ENCODE peak calls at places on chromosomes 6 and 20, in five cellular contexts. I, U, Q, F and E are unnamed samples. For H3K4me1, the result is how much of the 10 kb centered on the place peaks cover.

GRCh38 chr20:53561505-53561904 is 32.1 kb downstream of the ZNF217 start:
- DNase-seq in I (no peak), U (no peak), Q (no peak), F (no peak), E (no peak)

GRCh38 chr6:154370545-154370944 is 13.9 kb upstream of the IPCEF1 start:
- DNase-seq in I (peak), U (no peak), Q (peak), F (no peak), E (no peak)

GRCh38 chr20:51447097-51447764 is 95.3 kb downstream of the NFATC2 start:
- DNase-seq in I (peak), U (peak), Q (no peak), F (peak), E (peak)

GRCh38 chr6:14277405-14277930 is 159.9 kb downstream of the CD83 start:
- DNase-seq in I (no peak), U (no peak), Q (peak), F (no peak), E (no peak)

GRCh38 chr6:151087861-151088598 is 151.7 kb upstream of the AKAP12 start:
- DNase-seq in I (no peak), U (peak), Q (peak), F (no peak), E (no peak)

GRCh38 chr6:13794184-13794583 is 20.2 kb downstream of the MCUR1 start:
- DNase-seq in I (peak), U (no peak), Q (no peak), F (no peak), E (no peak)

GRCh38 chr6:165962361-165962760 is 205.3 kb downstream of the TBXT start:
- DNase-seq in I (no peak), U (no peak), Q (no peak), F (no peak), E (no peak)

GRCh38 chr6:89978749-89979145 is 84.5 kb downstream of the GJA10 start:
- DNase-seq in I (no peak), U (no peak), Q (no peak), F (no peak), E (no peak)

GRCh38 chr6:5851261-5851757 is 155.4 kb downstream of the NRN1 start:
- DNase-seq in I (no peak), U (no peak), Q (peak), F (no peak), E (no peak)

GRCh38 chr6:13297391-13297790 is 30.9 kb downstream of the TBC1D7 start:
- DNase-seq in I (no peak), U (no peak), Q (peak), F (no peak), E (no peak)

GRCh38 chr6:30612213-30612612 is 4.8 kb downstream of the PPP1R10 start:
- DNase-seq in I (peak), U (no peak), Q (no peak), F (no peak), E (no peak)

GRCh38 chr6:166774770-166775169 is 147.7 kb upstream of the RPS6KA2 start:
- DNase-seq in I (no peak), U (no peak), Q (no peak), F (no peak), E (no peak)

GRCh38 chr6:156787569-156788492 is 10.7 kb downstream of the ARID1B start:
- DNase-seq in I (no peak), U (no peak), Q (peak), F (no peak), E (no peak)

GRCh38 chr20:5195655-5196054 is 68.8 kb downstream of the CDS2 start:
- DNase-seq in I (no peak), U (no peak), Q (no peak), F (no peak), E (no peak)

GRCh38 chr6:48419992-48420391 is 309.0 kb upstream of the PTCHD4 start:
- DNase-seq in I (no peak), U (no peak), Q (no peak), F (no peak), E (no peak)

GRCh38 chr20:38729767-38730166 is 5.5 kb downstream of the SLC32A1 start:
- DNase-seq in I (no peak), U (no peak), Q (no peak), F (no peak), E (no peak)

GRCh38 chr20:58138395-58138794 is 90.1 kb downstream of the ANKRD60 start:
- DNase-seq in I (no peak), U (no peak), Q (peak), F (no peak), E (no peak)

GRCh38 chr20:39264506-39265172 is 302.5 kb downstream of the DHX35 start:
- DNase-seq in I (peak), U (peak), Q (peak), F (peak), E (peak)

GRCh38 chr6:156336096-156336495 is 441.1 kb upstream of the ARID1B start:
- DNase-seq in I (peak), U (no peak), Q (no peak), F (no peak), E (no peak)

GRCh38 chr20:63898882-63899558 is 4.1 kb downstream of the DNAJC5 start:
- DNase-seq in I (no peak), U (no peak), Q (no peak), F (no peak), E (no peak)

GRCh38 chr6:19838442-19839236 is 1.5 kb downstream of the ID4 start:
- DNase-seq in I (peak), U (no peak), Q (peak), F (peak), E (no peak)

GRCh38 chr6:149897015-149897697 is 757 bp downstream of the RAET1E start:
- DNase-seq in I (peak), U (peak), Q (no peak), F (peak), E (peak)

GRCh38 chr6:32679501-32679900 is 13.0 kb upstream of the HLA-DQB1 start:
- DNase-seq in I (no peak), U (no peak), Q (no peak), F (no peak), E (no peak)

GRCh38 chr20:23143986-23144695 is 58.0 kb upstream of the CD93 start:
- DNase-seq in I (peak), U (no peak), Q (no peak), F (peak), E (no peak)

GRCh38 chr20:64210661-64211369 is 44.7 kb upstream of the PCMTD2 start:
- DNase-seq in I (no peak), U (no peak), Q (no peak), F (no peak), E (no peak)

GRCh38 chr20:53606364-53606985 is 12.8 kb upstream of the ZNF217 start:
- DNase-seq in I (peak), U (no peak), Q (peak), F (no peak), E (no peak)

GRCh38 chr6:158287047-158287446 is 25.2 kb upstream of the TULP4 start:
- DNase-seq in I (no peak), U (no peak), Q (no peak), F (no peak), E (no peak)
- H3K4me3 ChIP-seq in I (no peak), U (no peak), Q (no peak), F (no peak), E (no peak)

GRCh38 chr6:37053683-37054082 is 48.2 kb downstream of the FGD2 start:
- DNase-seq in I (no peak), U (no peak), Q (no peak), F (no peak), E (no peak)
- H3K4me1 ChIP-seq in I (under half), U (under half), Q (under half), F (under half), E (under half)

GRCh38 chr6:47358440-47359225 is 48.9 kb upstream of the TNFRSF21 start:
- DNase-seq in I (no peak), U (no peak), Q (no peak), F (no peak), E (no peak)
- H3K4me3 ChIP-seq in I (no peak), U (no peak), Q (no peak), F (no peak), E (no peak)

DNA sequence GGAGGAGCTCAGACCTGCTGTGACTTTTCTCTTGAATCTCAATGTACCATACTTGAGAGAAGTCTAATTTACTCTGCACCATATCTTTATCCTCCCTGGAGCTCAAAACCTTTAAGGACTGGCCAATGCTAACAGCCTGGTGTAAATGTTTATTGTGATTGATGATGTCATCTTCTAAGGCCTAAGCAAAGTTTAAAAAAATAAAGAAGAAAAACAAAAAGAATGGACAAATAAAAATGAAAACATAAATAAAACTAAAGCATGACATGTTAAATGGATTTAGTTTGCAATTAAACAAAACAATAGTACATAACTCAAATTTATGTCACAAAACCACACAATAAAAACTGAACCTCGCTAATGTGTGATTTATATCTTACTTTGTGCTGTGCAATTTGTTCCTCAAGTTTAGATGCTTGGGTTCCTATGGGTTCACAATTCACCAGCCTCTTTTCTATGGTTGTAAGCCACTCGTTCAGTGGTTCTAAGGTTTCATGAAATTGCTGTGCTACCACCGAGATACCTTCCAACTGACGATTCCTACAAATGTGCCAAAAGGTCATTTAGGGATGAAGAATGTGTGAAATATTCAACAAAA is 113.0 kb downstream of the DST start:
- DNase-seq in I (no peak), U (no peak), Q (no peak), F (no peak), E (no peak)
- H3K4me1 ChIP-seq in I (half or more), U (under half), Q (under half), F (under half), E (under half)

GRCh38 chr6:169407338-169407737 is 153.7 kb upstream of the THBS2 start:
- DNase-seq in I (no peak), U (no peak), Q (no peak), F (no peak), E (no peak)
- H3K4me3 ChIP-seq in I (no peak), U (peak), Q (no peak), F (peak), E (no peak)